ENCODE peak calls at places on chromosomes 7 and 10, in seven cellular contexts. I is T follicular helper cell, X is psoas muscle, N is NCI-H1092, S is hepatocyte, D is GM23338, U is HCT116. E is an unnamed sample.
A peak's percentile ranks its signal among the peaks of the same experiment; 100 is the strongest.

GRCh38 chr10:125747417-125747816 is 27.9 kb downstream of the EDRF1 start:
- DNase-seq in I (no peak), X (no peak), N (no peak), S (no peak), D (no peak), U (no peak), E (no peak)

GRCh38 chr7:34748244-34749039 is 90.4 kb downstream of the NPSR1 start:
- DNase-seq in I (no peak), X (peak; percentile 64), N (peak; percentile 95), S (peak; percentile 81), D (peak; percentile 14), U (peak; percentile 89), E (peak; percentile 4)

GRCh38 chr10:86220626-86221025 is 146.0 kb downstream of the GRID1 start:
- DNase-seq in I (no peak), X (no peak), N (no peak), S (no peak), D (no peak), U (no peak), E (no peak)

GRCh38 chr7:155794196-155794595 is 18.1 kb downstream of the SHH start:
- DNase-seq in I (no peak), X (no peak), N (no peak), S (no peak), D (no peak), U (no peak), E (no peak)

GRCh38 chr10:8026349-8027259 is 27.9 kb upstream of the GATA3 start:
- DNase-seq in I (no peak), X (no peak), N (no peak), S (no peak), D (peak; percentile 56), U (no peak), E (no peak)

GRCh38 chr10:103504181-103504783 is 10.8 kb downstream of the NEURL1 start:
- DNase-seq in I (no peak), X (no peak), N (no peak), S (peak; percentile 81), D (no peak), U (peak; percentile 61), E (no peak)

GRCh38 chr7:133698127-133698526 is 429.0 kb upstream of the LRGUK start:
- DNase-seq in I (no peak), X (no peak), N (no peak), S (no peak), D (no peak), U (no peak), E (no peak)

GRCh38 chr7:1942704-1943294 is 272.7 kb downstream of the ELFN1 start:
- DNase-seq in I (no peak), X (no peak), N (no peak), S (peak; percentile 24), D (no peak), U (no peak), E (no peak)

GRCh38 chr10:71613303-71613777 is 106.2 kb downstream of the C10orf105 start:
- DNase-seq in I (no peak), X (peak; percentile 73), N (no peak), S (peak; percentile 65), D (no peak), U (peak; percentile 12), E (peak; percentile 68)

GRCh38 chr7:44051611-44052220 is 7.2 kb downstream of the DBNL start:
- DNase-seq in I (no peak), X (peak; percentile 4), N (no peak), S (no peak), D (no peak), U (no peak), E (no peak)

GRCh38 chr7:133984023-133984422 is 143.1 kb upstream of the LRGUK start:
- DNase-seq in I (no peak), X (no peak), N (no peak), S (no peak), D (no peak), U (no peak), E (no peak)

GRCh38 chr7:29091121-29091601 is 55.2 kb downstream of the CPVL start:
- DNase-seq in I (no peak), X (peak; percentile 50), N (no peak), S (peak; percentile 61), D (peak; percentile 40), U (no peak), E (no peak)

GRCh38 chr10:93074137-93074596 is 474 bp downstream of the CYP26A1 start:
- DNase-seq in I (no peak), X (no peak), N (no peak), S (no peak), D (peak; percentile 71), U (no peak), E (no peak)